ENCODE peak calls at places on chromosomes 13 and 19, in six cellular contexts. D is BJ, N is tibial nerve, H is iPS DF 6.9, B is spleen, G is astrocyte. L is an unnamed sample. For H3K27me3, the result is how much of the 10 kb centered on the place peaks cover.

GRCh38 chr13:81917829-81918228 is 1576.9 kb upstream of the SPRY2 start:
- DNase-seq in N (no peak), D (no peak), B (no peak), H (no peak), G (no peak), L (no peak)

GRCh38 chr13:100722517-100722916 is 47.9 kb upstream of the TMTC4 start:
- DNase-seq in D (no peak), N (no peak), B (no peak), H (no peak), G (no peak), L (no peak)

GRCh38 chr19:42313096-42313839 is at the start of gene TMEM145:
- DNase-seq in N (no peak), D (no peak), B (no peak), H (no peak), G (peak), L (no peak)

GRCh38 chr19:34926685-34927375 is at the start of gene ZNF30:
- DNase-seq in D (peak), H (peak), B (peak), G (peak), N (peak), L (peak)

GRCh38 chr13:82634946-82635345 is 1247.3 kb downstream of the SLITRK1 start:
- DNase-seq in H (no peak), D (no peak), B (no peak), G (no peak), N (no peak), L (no peak)

GRCh38 chr13:113534236-113534860 is 43.8 kb upstream of the DCUN1D2 start:
- DNase-seq in D (no peak), N (no peak), G (no peak), B (peak), H (no peak), L (peak)

GRCh38 chr13:72290962-72291681 is 424.1 kb upstream of the DACH1 start:
- DNase-seq in N (no peak), D (peak), H (peak), G (peak), B (no peak), L (no peak)

GRCh38 chr13:72839831-72840426 is 58.0 kb downstream of the PIBF1 start:
- DNase-seq in H (peak), G (peak), D (no peak), N (no peak), B (peak), L (no peak)

GRCh38 chr19:16851031-16851712 is 22.0 kb downstream of the SIN3B start:
- DNase-seq in H (no peak), D (no peak), G (peak), N (no peak), B (no peak), L (no peak)

GRCh38 chr13:95357875-95358274 is 56.6 kb upstream of the ABCC4 start:
- DNase-seq in D (no peak), N (no peak), B (no peak), H (no peak), G (no peak), L (no peak)

GRCh38 chr13:80955487-80955886 is 614.6 kb upstream of the SPRY2 start:
- DNase-seq in N (no peak), B (no peak), G (peak), H (no peak), D (no peak), L (no peak)

GRCh38 chr19:16627194-16627927 is 643 bp downstream of the MED26 start:
- DNase-seq in N (no peak), B (no peak), H (no peak), G (no peak), D (no peak), L (peak)

GRCh38 chr19:20858218-20858617 is 64.8 kb upstream of the ZNF85 start:
- DNase-seq in N (no peak), G (no peak), D (no peak), H (no peak), B (no peak), L (no peak)

GRCh38 chr19:33332248-33332647 is 29.9 kb upstream of the CEBPA start:
- DNase-seq in N (no peak), B (peak), G (no peak), D (no peak), H (no peak), L (no peak)

GRCh38 chr19:37505958-37506386 is 767 bp upstream of the ZNF793 start:
- DNase-seq in B (no peak), N (no peak), H (peak), G (no peak), D (no peak), L (no peak)

GRCh38 chr19:52191374-52191773 is 1.5 kb downstream of the PPP2R1A start:
- DNase-seq in H (no peak), D (no peak), N (no peak), B (no peak), G (no peak), L (no peak)

GRCh38 chr19:35451278-35452096 is 3.4 kb downstream of the FFAR2 start:
- DNase-seq in B (no peak), N (no peak), H (no peak), D (no peak), G (no peak), L (no peak)

GRCh38 chr19:4279530-4280422 is 710 bp downstream of the SHD start:
- DNase-seq in D (no peak), N (no peak), B (no peak), G (no peak), H (no peak), L (no peak)
- H3K27me3 ChIP-seq in D (under half), N (under half), B (half or more), G (under half), H (under half), L (half or more)

GRCh38 chr19:13309853-13310252 is 159.6 kb downstream of the IER2 start:
- DNase-seq in D (no peak), H (no peak), N (no peak), G (no peak), B (no peak), L (no peak)
- H3K27me3 ChIP-seq in D (under half), H (under half), N (under half), G (under half), B (under half), L (under half)

GRCh38 chr13:50747939-50748338 is 95.6 kb downstream of the DLEU7 start:
- DNase-seq in G (no peak), B (no peak), H (no peak), N (no peak), D (no peak), L (no peak)

GRCh38 chr13:50744261-50744660 is 99.2 kb downstream of the DLEU7 start:
- DNase-seq in B (no peak), G (no peak), H (no peak), D (no peak), N (no peak), L (no peak)

GRCh38 chr13:50745542-50745941 is 98.0 kb downstream of the DLEU7 start:
- DNase-seq in H (no peak), G (no peak), D (no peak), B (no peak), N (no peak), L (no peak)

GRCh38 chr13:50740052-50740741 is 103.3 kb downstream of the DLEU7 start:
- DNase-seq in H (no peak), G (peak), B (no peak), N (no peak), D (no peak), L (no peak)

DNA sequence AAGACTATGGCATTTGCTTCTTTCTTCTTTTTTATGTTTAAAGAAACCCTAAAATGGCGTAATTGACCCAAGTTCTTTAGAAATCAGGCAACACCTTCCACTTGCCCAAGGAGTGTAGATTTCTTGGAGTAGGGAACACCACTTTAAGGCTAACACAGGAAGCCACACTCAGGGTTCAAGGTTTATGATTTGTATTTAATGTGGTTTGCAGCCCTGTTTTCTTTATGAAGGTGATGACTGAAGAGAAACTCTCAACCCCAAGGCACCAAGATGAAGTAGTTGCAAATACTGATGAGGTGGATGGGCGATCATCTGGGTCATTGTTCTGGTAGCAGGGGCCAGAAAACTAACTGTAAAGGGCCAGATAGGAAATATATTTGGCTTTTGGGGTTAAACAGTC is 101.1 kb downstream of the DLEU7 start:
- DNase-seq in D (no peak), N (no peak), G (no peak), B (no peak), H (no peak), L (no peak)
- H3K27me3 ChIP-seq in D (under half), N (under half), G (under half), B (under half), H (under half), L (under half)

DNA sequence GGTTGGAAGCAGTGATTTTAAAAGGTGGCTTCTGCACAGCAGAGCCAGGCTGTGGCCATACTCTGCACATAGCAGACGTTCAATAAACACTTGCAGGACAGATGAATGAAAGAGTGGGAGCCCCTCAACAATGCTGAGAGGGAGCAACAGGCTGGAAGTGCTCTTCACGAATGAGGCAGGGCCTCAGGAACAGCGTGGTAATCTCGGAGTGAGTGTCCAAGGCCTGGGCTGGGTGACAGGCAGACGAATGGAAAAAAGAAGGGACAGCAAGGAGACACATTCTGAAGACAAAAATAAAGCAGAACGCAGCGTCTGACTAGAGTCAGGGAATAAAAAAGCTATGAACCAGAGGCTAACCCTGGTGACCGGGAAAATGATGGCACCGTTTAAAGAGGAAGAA is 11.1 kb downstream of the GJA3 start:
- DNase-seq in B (no peak), D (no peak), G (no peak), N (no peak), H (no peak), L (no peak)
- H3K27me3 ChIP-seq in B (under half), D (under half), G (under half), N (under half), H (under half), L (half or more)

GRCh38 chr13:27973956-27974662 is 5.0 kb upstream of the CDX2 start:
- DNase-seq in H (no peak), G (no peak), D (no peak), N (no peak), B (no peak), L (peak)

GRCh38 chr13:27972619-27972877 is 3.4 kb upstream of the CDX2 start:
- DNase-seq in H (no peak), B (no peak), G (no peak), N (no peak), D (no peak), L (no peak)

GRCh38 chr13:27971236-27971645 is 2.1 kb upstream of the CDX2 start:
- DNase-seq in D (no peak), H (no peak), B (no peak), N (no peak), G (no peak), L (peak)

GRCh38 chr13:27971776-27972618 is 2.9 kb upstream of the CDX2 start:
- DNase-seq in N (no peak), G (no peak), D (no peak), B (no peak), H (no peak), L (no peak)

GRCh38 chr13:27973291-27973690 is 4.2 kb upstream of the CDX2 start:
- DNase-seq in D (no peak), N (no peak), H (no peak), G (no peak), B (no peak), L (no peak)
- H3K27me3 ChIP-seq in D (half or more), N (under half), H (half or more), G (half or more), B (half or more), L (under half)

DNA sequence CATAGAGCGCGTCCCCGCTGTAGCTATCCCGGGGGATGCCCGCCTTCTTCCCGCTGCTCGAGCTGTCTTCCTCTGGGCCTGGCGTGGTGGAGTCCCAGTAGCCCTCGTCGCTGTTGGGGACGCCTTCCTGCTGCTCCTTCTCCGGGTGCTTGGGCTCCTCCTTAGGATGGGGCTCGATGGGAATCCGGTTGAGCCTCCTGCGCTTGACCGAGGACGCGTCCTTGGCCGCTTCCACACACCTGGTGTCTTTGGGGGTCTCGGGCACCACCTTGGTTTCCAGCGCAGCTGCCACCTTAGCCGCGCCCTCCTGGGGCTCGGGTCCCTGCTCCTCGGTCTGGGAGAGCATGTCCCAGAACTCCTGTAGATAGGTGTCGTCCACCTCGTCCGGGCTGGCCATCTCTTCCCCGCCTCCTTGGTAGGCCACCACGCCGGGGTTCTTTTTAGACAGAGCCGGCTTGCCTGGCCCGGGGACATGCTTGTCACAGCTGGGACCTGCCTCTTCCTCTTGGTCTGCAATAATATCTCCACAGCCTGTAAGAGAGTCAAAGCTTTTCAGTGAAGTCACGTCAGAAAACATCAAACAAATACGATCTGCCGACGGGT is 2.0 kb downstream of the AMER2 start:
- DNase-seq in N (no peak), H (no peak), B (no peak), G (no peak), D (no peak), L (no peak)
- H3K27me3 ChIP-seq in N (under half), H (under half), B (under half), G (under half), D (under half), L (under half)

GRCh38 chr13:98796798-98797197 is 44.3 kb upstream of the SLC15A1 start:
- DNase-seq in B (no peak), H (no peak), N (no peak), G (no peak), D (no peak), L (no peak)
- H3K27me3 ChIP-seq in B (under half), H (under half), N (under half), G (under half), D (under half), L (under half)

GRCh38 chr13:29428310-29428991 is 167.0 kb downstream of the SLC7A1 start:
- DNase-seq in H (no peak), G (peak), N (no peak), D (no peak), B (no peak), L (no peak)
- H3K27me3 ChIP-seq in H (under half), G (half or more), N (under half), D (under half), B (under half), L (under half)

DNA sequence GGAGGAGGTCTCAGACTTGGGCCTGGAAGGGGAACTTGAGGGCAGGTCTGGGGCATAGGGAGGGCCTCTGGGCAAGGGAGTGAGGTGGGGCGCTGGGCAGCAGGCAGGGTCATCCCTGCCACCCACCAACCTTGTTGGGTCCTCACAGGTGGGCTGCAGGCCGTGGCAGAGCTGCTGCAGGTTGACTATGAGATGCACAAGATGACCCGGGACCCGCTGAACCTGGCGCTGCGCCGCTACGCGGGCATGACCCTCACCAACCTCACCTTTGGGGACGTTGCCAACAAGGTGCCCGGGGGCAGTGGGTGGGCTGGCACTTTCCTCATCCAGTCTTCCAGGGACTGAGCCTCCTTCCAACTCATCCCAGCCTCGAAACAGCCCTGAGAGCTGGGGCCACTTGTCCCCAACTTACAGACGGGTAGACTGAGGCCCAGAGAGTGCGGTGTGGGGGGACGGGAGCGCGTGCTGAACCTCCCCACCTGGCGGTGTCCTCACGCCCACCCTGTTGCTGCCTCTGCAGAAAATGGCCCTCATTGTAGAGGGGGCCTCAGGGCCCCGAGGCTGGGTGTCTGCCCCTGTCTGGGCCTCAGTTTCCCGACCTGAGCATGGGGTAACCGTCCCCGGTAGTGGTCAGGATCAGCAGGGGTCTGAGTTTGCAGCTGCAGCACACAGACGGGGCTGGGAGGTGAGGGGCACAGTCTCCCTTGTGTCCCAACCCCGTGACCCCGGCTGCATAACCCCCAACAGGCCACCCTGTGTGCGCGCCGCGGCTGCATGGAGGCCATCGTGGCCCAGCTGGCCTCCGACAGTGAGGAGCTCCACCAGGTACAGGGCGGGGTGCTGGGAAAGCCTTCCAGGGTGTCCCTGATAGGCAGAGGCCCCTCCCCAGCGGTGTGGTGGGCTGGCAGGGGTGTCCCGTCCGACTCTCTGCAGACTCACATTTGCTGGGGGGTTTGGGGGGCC is 10.4 kb downstream of the APC2 start:
- DNase-seq in G (no peak), N (no peak), H (no peak), D (no peak), B (no peak), L (no peak)
- H3K27me3 ChIP-seq in G (under half), N (under half), H (under half), D (under half), B (under half), L (under half)